ENCODE peak calls at places on chromosomes 4 and X, in four cellular contexts. Q is mesothelial cell of epicardium, A is NCI-H774, W is astrocyte. P is an unnamed sample.

GRCh38 chr4:42401171-42401570 is 3.9 kb downstream of the SHISA3 start:
- DNase-seq in W (no peak), Q (no peak), A (no peak), P (no peak)

GRCh38 chr4:176360446-176360845 is 40.7 kb downstream of the SPCS3 start:
- DNase-seq in W (no peak), Q (no peak), A (no peak), P (no peak)

GRCh38 chr4:71167083-71167482 is 171.7 kb upstream of the SLC4A4 start:
- DNase-seq in A (no peak), W (no peak), Q (no peak), P (no peak)

GRCh38 chr4:29304595-29304994 is 1415.6 kb upstream of the PCDH7 start:
- DNase-seq in Q (no peak), W (no peak), A (no peak), P (no peak)

GRCh38 chrX:150664290-150664689 is 28.9 kb upstream of the MTMR1 start:
- DNase-seq in Q (no peak), A (peak), W (no peak), P (peak)

GRCh38 chrX:128106630-128107029 is 54.4 kb upstream of the ACTRT1 start:
- DNase-seq in A (no peak), Q (no peak), W (no peak), P (no peak)

GRCh38 chr4:95548738-95549245 is at the start of gene UNC5C:
- DNase-seq in Q (peak), A (no peak), W (peak), P (no peak)

GRCh38 chr4:172725581-172725980 is 443.0 kb upstream of the GALNT7 start:
- DNase-seq in Q (no peak), W (no peak), A (no peak), P (no peak)

GRCh38 chrX:103913356-103914020 is 48.9 kb upstream of the TMSB15B start:
- DNase-seq in A (no peak), W (peak), Q (no peak), P (no peak)

GRCh38 chrX:69279234-69279633 is 114.0 kb upstream of the PJA1 start:
- DNase-seq in A (no peak), W (no peak), Q (no peak), P (no peak)

GRCh38 chrX:39873111-39873510 is 224.6 kb downstream of the BCOR start:
- DNase-seq in W (no peak), A (no peak), Q (no peak), P (no peak)

GRCh38 chr4:159146454-159146853 is 43.6 kb downstream of the RAPGEF2 start:
- DNase-seq in Q (no peak), A (no peak), W (no peak), P (peak)

GRCh38 chr4:84032372-84032771 is 466.7 kb downstream of the NKX6-1 start:
- DNase-seq in W (no peak), Q (no peak), A (no peak), P (no peak)

GRCh38 chr4:5409980-5410618 is 298.3 kb downstream of the EVC2 start:
- DNase-seq in W (no peak), Q (no peak), A (no peak), P (no peak)

GRCh38 chr4:167150587-167150986 is 83.7 kb downstream of the SPOCK3 start:
- DNase-seq in Q (no peak), W (no peak), A (no peak), P (no peak)

GRCh38 chrX:118971552-118971951 is 2.9 kb upstream of the LONRF3 start:
- DNase-seq in Q (no peak), W (no peak), A (peak), P (peak)

GRCh38 chrX:107676559-107677378 is 48.5 kb downstream of the PRPS1 start:
- DNase-seq in Q (no peak), W (peak), A (no peak), P (no peak)

GRCh38 chr4:173448103-173448502 is 49.2 kb upstream of the SCRG1 start:
- DNase-seq in Q (no peak), W (peak), A (no peak), P (peak)

GRCh38 chr4:77538144-77538543 is 67.5 kb upstream of the CXCL13 start:
- DNase-seq in A (peak), W (peak), Q (no peak), P (peak)

GRCh38 chr4:184473515-184474260 is 662 bp downstream of the IRF2 start:
- DNase-seq in Q (peak), A (no peak), W (peak), P (peak)

GRCh38 chr4:79697444-79697843 is 289.4 kb upstream of the GK2 start:
- DNase-seq in Q (no peak), W (no peak), A (no peak), P (no peak)

GRCh38 chr4:187301923-187302322 is 578.3 kb upstream of the FAT1 start:
- DNase-seq in W (no peak), Q (no peak), A (no peak), P (no peak)

GRCh38 chr4:56049428-56050212 is 100.9 kb downstream of the CEP135 start:
- DNase-seq in W (peak), Q (peak), A (peak), P (no peak)

GRCh38 chrX:131735127-131735526 is 191.3 kb downstream of the OR13H1 start:
- DNase-seq in A (no peak), W (no peak), Q (no peak), P (no peak)

GRCh38 chrX:22699591-22700091 is 300.1 kb upstream of the DDX53 start:
- DNase-seq in W (peak), Q (no peak), A (no peak), P (no peak)

GRCh38 chrX:49071877-49072711 is 1.7 kb downstream of the PRAF2 start:
- DNase-seq in A (no peak), W (peak), Q (no peak), P (no peak)

GRCh38 chrX:130626521-130626920 is 224.7 kb downstream of the RBMX2 start:
- DNase-seq in Q (no peak), A (no peak), W (peak), P (no peak)

GRCh38 chr4:134935320-134935719 is 733.7 kb upstream of the PABPC4L start:
- DNase-seq in A (no peak), W (no peak), Q (no peak), P (no peak)

GRCh38 chrX:106707771-106708454 is 18.6 kb upstream of the RNF128 start:
- DNase-seq in W (peak), A (no peak), Q (no peak), P (no peak)

GRCh38 chrX:93422693-93423092 is 250.7 kb downstream of the NAP1L3 start:
- DNase-seq in W (no peak), Q (no peak), A (peak), P (peak)

GRCh38 chrX:138026211-138026610 is 460.3 kb downstream of the ZIC3 start:
- DNase-seq in W (no peak), A (peak), Q (no peak), P (peak)

GRCh38 chr4:114180481-114180880 is 201.0 kb upstream of the ARSJ start:
- DNase-seq in W (peak), A (no peak), Q (no peak), P (no peak)

GRCh38 chrX:107982356-107982755 is at the start of gene TEX13B:
- DNase-seq in Q (no peak), W (no peak), A (no peak), P (no peak)

GRCh38 chr4:127575888-127576287 is 56.9 kb upstream of the INTU start:
- DNase-seq in A (no peak), Q (no peak), W (no peak), P (no peak)

GRCh38 chrX:151736685-151737084 is 2.1 kb downstream of the CNGA2 start:
- DNase-seq in Q (no peak), A (no peak), W (no peak), P (no peak)

GRCh38 chr4:23039813-23040212 is 347.1 kb downstream of the GBA3 start:
- DNase-seq in W (peak), Q (no peak), A (no peak), P (no peak)

GRCh38 chrX:139211568-139212182 is 318.9 kb upstream of the F9 start:
- DNase-seq in W (no peak), A (no peak), Q (no peak), P (no peak)

GRCh38 chr4:113327513-113327912 is 278.1 kb downstream of the ANK2 start:
- DNase-seq in A (no peak), W (no peak), Q (no peak), P (no peak)